ENCODE peak calls at places on chromosomes 12 and 14, in four cellular contexts. One of them, this sample, is unnamed.

GRCh38 chr12:685388-685787 is 22.1 kb upstream of the NINJ2 start:
- DNase-seq in type B pancreatic cell: no peak
- DNase-seq in myocyte: peak; percentile 62
- DNase-seq in astrocyte of the spinal cord: peak; percentile 87
- DNase-seq in this sample: no peak

GRCh38 chr14:31955941-31956579 is 121.0 kb upstream of the ARHGAP5 start:
- DNase-seq in type B pancreatic cell: no peak
- DNase-seq in myocyte: no peak
- DNase-seq in astrocyte of the spinal cord: no peak
- DNase-seq in this sample: no peak

GRCh38 chr14:68977137-68977740 is 1.9 kb downstream of the ACTN1 start:
- DNase-seq in type B pancreatic cell: no peak
- DNase-seq in myocyte: no peak
- DNase-seq in astrocyte of the spinal cord: no peak
- DNase-seq in this sample: no peak

GRCh38 chr14:102929349-102930137 is 7.1 kb downstream of the AMN start:
- DNase-seq in type B pancreatic cell: no peak
- DNase-seq in myocyte: no peak
- DNase-seq in astrocyte of the spinal cord: no peak
- DNase-seq in this sample: no peak

GRCh38 chr14:106200539-106201310 is 674.3 kb downstream of the TMEM121 start:
- DNase-seq in type B pancreatic cell: no peak
- DNase-seq in myocyte: no peak
- DNase-seq in astrocyte of the spinal cord: no peak
- DNase-seq in this sample: no peak

GRCh38 chr12:70338531-70338930 is 27.6 kb upstream of the KCNMB4 start:
- DNase-seq in type B pancreatic cell: no peak
- DNase-seq in myocyte: peak; percentile 5
- DNase-seq in astrocyte of the spinal cord: no peak
- DNase-seq in this sample: no peak

GRCh38 chr14:49892301-49892635 is 614 bp upstream of the ARF6 start:
- DNase-seq in type B pancreatic cell: no peak
- DNase-seq in myocyte: peak; percentile 79
- DNase-seq in astrocyte of the spinal cord: peak; percentile 84
- DNase-seq in this sample: no peak

GRCh38 chr12:127628655-127629054 is 638.3 kb upstream of the TMEM132C start:
- DNase-seq in type B pancreatic cell: no peak
- DNase-seq in myocyte: peak; percentile 88
- DNase-seq in astrocyte of the spinal cord: peak; percentile 77
- DNase-seq in this sample: no peak

GRCh38 chr14:105666420-105666819 is 140.0 kb downstream of the TMEM121 start:
- DNase-seq in type B pancreatic cell: no peak
- DNase-seq in myocyte: no peak
- DNase-seq in astrocyte of the spinal cord: no peak
- DNase-seq in this sample: no peak

GRCh38 chr14:99040711-99041110 is 231.3 kb downstream of the BCL11B start:
- DNase-seq in type B pancreatic cell: no peak
- DNase-seq in myocyte: no peak
- DNase-seq in astrocyte of the spinal cord: no peak
- DNase-seq in this sample: peak; percentile 61

GRCh38 chr14:99451234-99451633 is 29.4 kb downstream of the SETD3 start:
- DNase-seq in type B pancreatic cell: no peak
- DNase-seq in myocyte: peak; percentile 63
- DNase-seq in astrocyte of the spinal cord: no peak
- DNase-seq in this sample: no peak

GRCh38 chr12:84920331-84920730 is 7.7 kb upstream of the SLC6A15 start:
- DNase-seq in type B pancreatic cell: no peak
- DNase-seq in myocyte: no peak
- DNase-seq in astrocyte of the spinal cord: no peak
- DNase-seq in this sample: no peak

GRCh38 chr12:1797011-1797901 is 23.1 kb upstream of the LRTM2 start:
- DNase-seq in type B pancreatic cell: no peak
- DNase-seq in myocyte: no peak
- DNase-seq in astrocyte of the spinal cord: no peak
- DNase-seq in this sample: peak; percentile 78

GRCh38 chr12:78797201-78797931 is 67.2 kb upstream of the SYT1 start:
- DNase-seq in type B pancreatic cell: no peak
- DNase-seq in myocyte: no peak
- DNase-seq in astrocyte of the spinal cord: peak; percentile 60
- DNase-seq in this sample: no peak

GRCh38 chr12:76947270-76947669 is 68.5 kb upstream of the CSRP2 start:
- DNase-seq in type B pancreatic cell: no peak
- DNase-seq in myocyte: no peak
- DNase-seq in astrocyte of the spinal cord: no peak
- DNase-seq in this sample: no peak

GRCh38 chr12:88764781-88765470 is 184.7 kb upstream of the KITLG start:
- DNase-seq in type B pancreatic cell: no peak
- DNase-seq in myocyte: peak; percentile 32
- DNase-seq in astrocyte of the spinal cord: no peak
- DNase-seq in this sample: no peak

GRCh38 chr12:26406391-26406790 is 211.0 kb downstream of the SSPN start:
- DNase-seq in type B pancreatic cell: no peak
- DNase-seq in myocyte: no peak
- DNase-seq in astrocyte of the spinal cord: no peak
- DNase-seq in this sample: no peak

This sample was measured in coronary artery.